ENCODE peak calls at places on chromosomes 1 and 21, in six cellular contexts. One of them, this sample, is unnamed.

GRCh38 chr1:156804572-156805243 is 11.9 kb downstream of the SH2D2A start:
- DNase-seq in stimulated activated CD4-positive, alpha-beta T cell treated with anti-CD3 and anti-CD28 coated beads, Interleukin-4, amount 100 ng/mL, for 1 hour: no peak
- DNase-seq in NCI-H2171: peak
- DNase-seq in adrenal gland: no peak
- DNase-seq in stimulated activated CD8-positive, alpha-beta memory T cell treated with anti-CD3 and anti-CD28 coated beads, Interleukin-7, amount 100 ng/mL, for 1 hour: no peak
- DNase-seq in activated naive CD4-positive, alpha-beta T cell: no peak
- DNase-seq in this sample: no peak

GRCh38 chr21:37220981-37221664 is 46.0 kb downstream of the VPS26C start:
- DNase-seq in stimulated activated CD4-positive, alpha-beta T cell treated with anti-CD3 and anti-CD28 coated beads, Interleukin-4, amount 100 ng/mL, for 1 hour: peak
- DNase-seq in activated naive CD4-positive, alpha-beta T cell: peak
- DNase-seq in adrenal gland: peak
- DNase-seq in NCI-H2171: peak
- DNase-seq in stimulated activated CD8-positive, alpha-beta memory T cell treated with anti-CD3 and anti-CD28 coated beads, Interleukin-7, amount 100 ng/mL, for 1 hour: peak
- DNase-seq in this sample: peak

GRCh38 chr1:99816656-99817055 is 33.5 kb upstream of the AGL start:
- DNase-seq in NCI-H2171: no peak
- DNase-seq in activated naive CD4-positive, alpha-beta T cell: no peak
- DNase-seq in adrenal gland: no peak
- DNase-seq in stimulated activated CD8-positive, alpha-beta memory T cell treated with anti-CD3 and anti-CD28 coated beads, Interleukin-7, amount 100 ng/mL, for 1 hour: no peak
- DNase-seq in stimulated activated CD4-positive, alpha-beta T cell treated with anti-CD3 and anti-CD28 coated beads, Interleukin-4, amount 100 ng/mL, for 1 hour: no peak
- DNase-seq in this sample: no peak

GRCh38 chr1:942864-943533 is 16.1 kb downstream of the NOC2L start:
- DNase-seq in activated naive CD4-positive, alpha-beta T cell: no peak
- DNase-seq in adrenal gland: no peak
- DNase-seq in stimulated activated CD4-positive, alpha-beta T cell treated with anti-CD3 and anti-CD28 coated beads, Interleukin-4, amount 100 ng/mL, for 1 hour: no peak
- DNase-seq in NCI-H2171: no peak
- DNase-seq in stimulated activated CD8-positive, alpha-beta memory T cell treated with anti-CD3 and anti-CD28 coated beads, Interleukin-7, amount 100 ng/mL, for 1 hour: no peak
- DNase-seq in this sample: peak

GRCh38 chr21:30434033-30434631 is 4.1 kb downstream of the KRTAP13-4 start:
- DNase-seq in stimulated activated CD8-positive, alpha-beta memory T cell treated with anti-CD3 and anti-CD28 coated beads, Interleukin-7, amount 100 ng/mL, for 1 hour: no peak
- DNase-seq in activated naive CD4-positive, alpha-beta T cell: no peak
- DNase-seq in stimulated activated CD4-positive, alpha-beta T cell treated with anti-CD3 and anti-CD28 coated beads, Interleukin-4, amount 100 ng/mL, for 1 hour: peak
- DNase-seq in adrenal gland: no peak
- DNase-seq in NCI-H2171: peak
- DNase-seq in this sample: peak

GRCh38 chr1:224783006-224783651 is 146.3 kb upstream of the DNAH14 start:
- DNase-seq in NCI-H2171: no peak
- DNase-seq in activated naive CD4-positive, alpha-beta T cell: no peak
- DNase-seq in adrenal gland: no peak
- DNase-seq in stimulated activated CD4-positive, alpha-beta T cell treated with anti-CD3 and anti-CD28 coated beads, Interleukin-4, amount 100 ng/mL, for 1 hour: no peak
- DNase-seq in stimulated activated CD8-positive, alpha-beta memory T cell treated with anti-CD3 and anti-CD28 coated beads, Interleukin-7, amount 100 ng/mL, for 1 hour: no peak
- DNase-seq in this sample: peak

GRCh38 chr1:53367503-53368313 is 39.8 kb upstream of the LRP8 start:
- DNase-seq in adrenal gland: no peak
- DNase-seq in activated naive CD4-positive, alpha-beta T cell: no peak
- DNase-seq in stimulated activated CD4-positive, alpha-beta T cell treated with anti-CD3 and anti-CD28 coated beads, Interleukin-4, amount 100 ng/mL, for 1 hour: no peak
- DNase-seq in NCI-H2171: no peak
- DNase-seq in stimulated activated CD8-positive, alpha-beta memory T cell treated with anti-CD3 and anti-CD28 coated beads, Interleukin-7, amount 100 ng/mL, for 1 hour: no peak
- DNase-seq in this sample: no peak

GRCh38 chr1:67948155-67949075 is 102.0 kb downstream of the DIRAS3 start:
- DNase-seq in stimulated activated CD4-positive, alpha-beta T cell treated with anti-CD3 and anti-CD28 coated beads, Interleukin-4, amount 100 ng/mL, for 1 hour: no peak
- DNase-seq in activated naive CD4-positive, alpha-beta T cell: no peak
- DNase-seq in adrenal gland: no peak
- DNase-seq in NCI-H2171: no peak
- DNase-seq in stimulated activated CD8-positive, alpha-beta memory T cell treated with anti-CD3 and anti-CD28 coated beads, Interleukin-7, amount 100 ng/mL, for 1 hour: no peak
- DNase-seq in this sample: no peak

GRCh38 chr1:113811888-113812660 is at the start of gene RSBN1:
- DNase-seq in adrenal gland: peak
- DNase-seq in NCI-H2171: peak
- DNase-seq in stimulated activated CD8-positive, alpha-beta memory T cell treated with anti-CD3 and anti-CD28 coated beads, Interleukin-7, amount 100 ng/mL, for 1 hour: peak
- DNase-seq in activated naive CD4-positive, alpha-beta T cell: peak
- DNase-seq in stimulated activated CD4-positive, alpha-beta T cell treated with anti-CD3 and anti-CD28 coated beads, Interleukin-4, amount 100 ng/mL, for 1 hour: peak
- DNase-seq in this sample: peak

GRCh38 chr1:9442986-9443385 is 96.3 kb upstream of the SLC25A33 start:
- DNase-seq in activated naive CD4-positive, alpha-beta T cell: no peak
- DNase-seq in stimulated activated CD4-positive, alpha-beta T cell treated with anti-CD3 and anti-CD28 coated beads, Interleukin-4, amount 100 ng/mL, for 1 hour: no peak
- DNase-seq in adrenal gland: no peak
- DNase-seq in NCI-H2171: no peak
- DNase-seq in stimulated activated CD8-positive, alpha-beta memory T cell treated with anti-CD3 and anti-CD28 coated beads, Interleukin-7, amount 100 ng/mL, for 1 hour: no peak
- DNase-seq in this sample: no peak